ENCODE peak calls at places on chromosomes 3 and 15, in ten cellular contexts. B is frontal cortex; E is activated CD4-positive, alpha-beta T cell treated with anti-CD3 and anti-CD28 coated beads, Interleukin-2, amount 50 U/mL, for 48 hours; R is T1000; T is substantia nigra; W is H54; U is memory B cell; J is lung; G is fibroblast of the aortic adventitia; V is mesendoderm. C is an unnamed sample.

GRCh38 chr3:108124337-108125150 is 33.7 kb upstream of the CD47 start:
- DNase-seq in B (no peak), E (peak), R (no peak), T (no peak), W (no peak), U (peak), J (no peak), G (no peak), V (peak), C (peak)

GRCh38 chr15:100784493-100785180 is 95.0 kb upstream of the ALDH1A3 start:
- DNase-seq in B (no peak), E (no peak), R (no peak), T (no peak), W (no peak), U (no peak), J (peak), G (no peak), V (no peak), C (no peak)

GRCh38 chr3:42476225-42477160 is 25.9 kb upstream of the VIPR1 start:
- DNase-seq in B (no peak), E (no peak), R (no peak), T (no peak), W (no peak), U (no peak), J (peak), G (peak), V (no peak), C (no peak)

GRCh38 chr3:176513604-176514003 is 683.7 kb downstream of the TBL1XR1 start:
- DNase-seq in B (no peak), E (peak), R (no peak), T (no peak), W (no peak), U (peak), J (no peak), G (no peak), V (peak), C (no peak)

GRCh38 chr3:50168388-50168787 is 13.3 kb downstream of the SEMA3F start:
- DNase-seq in B (no peak), E (no peak), R (no peak), T (no peak), W (no peak), U (no peak), J (no peak), G (no peak), V (no peak), C (no peak)

GRCh38 chr15:98649621-98649995 is 1.3 kb downstream of the IGF1R start:
- DNase-seq in B (no peak), E (peak), R (no peak), T (peak), W (no peak), U (peak), J (peak), G (peak), V (no peak), C (no peak)

GRCh38 chr3:81068546-81068945 is 692.9 kb downstream of the GBE1 start:
- DNase-seq in B (no peak), E (no peak), R (no peak), T (no peak), W (no peak), U (no peak), J (no peak), G (no peak), V (peak), C (no peak)

GRCh38 chr3:127105996-127106855 is 86.7 kb upstream of the PRR23E start:
- DNase-seq in B (no peak), E (no peak), R (no peak), T (no peak), W (no peak), U (no peak), J (no peak), G (no peak), V (no peak), C (no peak)

GRCh38 chr3:190496859-190497258 is 17.0 kb upstream of the IL1RAP start:
- DNase-seq in B (no peak), E (no peak), R (no peak), T (no peak), W (no peak), U (no peak), J (no peak), G (no peak), V (no peak), C (no peak)

GRCh38 chr15:66722757-66723540 is 20.9 kb downstream of the SMAD6 start:
- DNase-seq in B (no peak), E (no peak), R (no peak), T (no peak), W (no peak), U (no peak), J (no peak), G (no peak), V (no peak), C (no peak)

GRCh38 chr3:178443634-178444033 is 92.6 kb upstream of the KCNMB2 start:
- DNase-seq in B (no peak), E (no peak), R (no peak), T (no peak), W (no peak), U (no peak), J (no peak), G (peak), V (no peak), C (no peak)

GRCh38 chr3:177753498-177754155 is 556.3 kb upstream of the TBL1XR1 start:
- DNase-seq in B (no peak), E (no peak), R (no peak), T (no peak), W (no peak), U (no peak), J (peak), G (peak), V (no peak), C (no peak)

GRCh38 chr3:31432897-31433678 is 99.6 kb upstream of the STT3B start:
- DNase-seq in B (no peak), E (no peak), R (no peak), T (no peak), W (no peak), U (no peak), J (no peak), G (no peak), V (no peak), C (no peak)

GRCh38 chr15:83904107-83904720 is 250.3 kb downstream of the ADAMTSL3 start:
- DNase-seq in B (no peak), E (no peak), R (no peak), T (no peak), W (no peak), U (no peak), J (no peak), G (peak), V (no peak), C (no peak)

GRCh38 chr15:41493205-41493901 is at the start of gene ITPKA:
- DNase-seq in B (peak), E (peak), R (peak), T (peak), W (peak), U (peak), J (peak), G (peak), V (peak), C (peak)

GRCh38 chr15:93072440-93073394 is 16.3 kb downstream of the RGMA start:
- DNase-seq in B (peak), E (peak), R (peak), T (no peak), W (no peak), U (no peak), J (peak), G (peak), V (peak), C (no peak)

GRCh38 chr15:64090527-64090926 is 3.1 kb downstream of the CIAO2A start:
- DNase-seq in B (no peak), E (no peak), R (no peak), T (no peak), W (no peak), U (no peak), J (no peak), G (no peak), V (no peak), C (no peak)

GRCh38 chr15:93210995-93211394 is 122.0 kb upstream of the RGMA start:
- DNase-seq in B (no peak), E (no peak), R (no peak), T (no peak), W (no peak), U (no peak), J (peak), G (no peak), V (peak), C (no peak)

GRCh38 chr3:74469151-74469550 is 145.3 kb downstream of the CNTN3 start:
- DNase-seq in B (no peak), E (no peak), R (no peak), T (no peak), W (no peak), U (no peak), J (no peak), G (no peak), V (no peak), C (no peak)

GRCh38 chr3:8560608-8561007 is 59.0 kb downstream of the LMCD1 start:
- DNase-seq in B (no peak), E (no peak), R (no peak), T (no peak), W (no peak), U (no peak), J (no peak), G (peak), V (peak), C (no peak)

GRCh38 chr15:56781666-56782065 is 48.4 kb upstream of the ZNF280D start:
- DNase-seq in B (no peak), E (no peak), R (no peak), T (no peak), W (no peak), U (no peak), J (no peak), G (no peak), V (no peak), C (no peak)

GRCh38 chr15:52288051-52288942 is 7.3 kb downstream of the MYO5C start:
- DNase-seq in B (no peak), E (no peak), R (peak), T (no peak), W (no peak), U (peak), J (peak), G (no peak), V (peak), C (no peak)

GRCh38 chr3:147008458-147008857 is 397.9 kb downstream of the ZIC4 start:
- DNase-seq in B (no peak), E (no peak), R (no peak), T (no peak), W (no peak), U (no peak), J (no peak), G (no peak), V (no peak), C (no peak)

GRCh38 chr3:45551214-45552010 is 43.1 kb upstream of the LIMD1 start:
- DNase-seq in B (no peak), E (no peak), R (peak), T (no peak), W (peak), U (no peak), J (peak), G (peak), V (peak), C (no peak)

GRCh38 chr3:44865272-44866005 is 3.7 kb downstream of the TMEM42 start:
- DNase-seq in B (no peak), E (no peak), R (no peak), T (no peak), W (no peak), U (no peak), J (no peak), G (no peak), V (no peak), C (no peak)

GRCh38 chr3:131608741-131609140 is 106.0 kb upstream of the MRPL3 start:
- DNase-seq in B (no peak), E (no peak), R (no peak), T (no peak), W (no peak), U (no peak), J (no peak), G (peak), V (peak), C (no peak)

GRCh38 chr15:48682949-48683651 is 37.6 kb upstream of the FBN1 start:
- DNase-seq in B (no peak), E (no peak), R (peak), T (no peak), W (no peak), U (no peak), J (peak), G (peak), V (no peak), C (no peak)

GRCh38 chr15:48579945-48580671 is 65.4 kb downstream of the FBN1 start:
- DNase-seq in B (no peak), E (no peak), R (no peak), T (no peak), W (no peak), U (no peak), J (no peak), G (peak), V (no peak), C (no peak)

GRCh38 chr3:186967686-186968085 is 37.4 kb downstream of the ST6GAL1 start:
- DNase-seq in B (no peak), E (no peak), R (no peak), T (no peak), W (peak), U (no peak), J (no peak), G (no peak), V (peak), C (no peak)

GRCh38 chr3:194046995-194047681 is 88.8 kb upstream of the HES1 start:
- DNase-seq in B (peak), E (no peak), R (no peak), T (peak), W (no peak), U (no peak), J (peak), G (no peak), V (no peak), C (no peak)

GRCh38 chr3:74027121-74027520 is 402.4 kb upstream of the PDZRN3 start:
- DNase-seq in B (no peak), E (no peak), R (no peak), T (no peak), W (no peak), U (no peak), J (no peak), G (no peak), V (peak), C (no peak)

GRCh38 chr3:14319654-14320182 is 82.7 kb upstream of the SLC6A6 start:
- DNase-seq in B (no peak), E (peak), R (peak), T (no peak), W (peak), U (no peak), J (peak), G (peak), V (peak), C (no peak)